ENCODE peak calls at places on chromosome 12, in seven cellular contexts. K, X, U, F, Z, M and Q are unnamed samples.

GRCh38 chr12:103647267-103647666 is 60.2 kb downstream of the STAB2 start:
- DNase-seq in K (no peak), X (no peak), U (no peak), F (peak), Z (peak), M (no peak), Q (no peak)

GRCh38 chr12:79737875-79738718 is 47.3 kb upstream of the PAWR start:
- DNase-seq in K (peak), X (no peak), U (peak), F (peak), Z (no peak), M (no peak), Q (peak)

GRCh38 chr12:44357476-44357875 is 518.6 kb downstream of the NELL2 start:
- DNase-seq in K (no peak), X (no peak), U (no peak), F (no peak), Z (no peak), M (no peak), Q (no peak)

GRCh38 chr12:69096669-69097364 is 142.6 kb upstream of the CPSF6 start:
- DNase-seq in K (no peak), X (no peak), U (no peak), F (peak), Z (no peak), M (no peak), Q (no peak)

GRCh38 chr12:98420403-98420800 is 95.0 kb upstream of the TMPO start:
- DNase-seq in K (no peak), X (no peak), U (no peak), F (no peak), Z (no peak), M (no peak), Q (no peak)

GRCh38 chr12:118332511-118332910 is 40.2 kb downstream of the TAOK3 start:
- DNase-seq in K (peak), X (no peak), U (no peak), F (no peak), Z (no peak), M (no peak), Q (no peak)

GRCh38 chr12:8612629-8613028 is at the start of gene AICDA:
- DNase-seq in K (no peak), X (no peak), U (no peak), F (no peak), Z (no peak), M (no peak), Q (peak)

GRCh38 chr12:23729354-23729753 is 220.1 kb downstream of the SOX5 start:
- DNase-seq in K (no peak), X (no peak), U (no peak), F (peak), Z (no peak), M (no peak), Q (no peak)

GRCh38 chr12:54991161-54991991 is 6.8 kb upstream of the TESPA1 start:
- DNase-seq in K (no peak), X (peak), U (no peak), F (no peak), Z (no peak), M (peak), Q (peak)